ENCODE peak calls at places on chromosomes 5 and 9, in six cellular contexts. P is dorsolateral prefrontal cortex, S is epithelial cell of esophagus, F is endothelial cell, N is body of pancreas, B is progenitor cell of endocrine pancreas. E is an unnamed sample.

GRCh38 chr9:91196103-91196761 is 165.5 kb downstream of the AUH start:
- DNase-seq in P (no peak), S (no peak), F (no peak), N (no peak), B (no peak), E (no peak)

GRCh38 chr5:130773813-130774212 is 391.2 kb downstream of the HINT1 start:
- DNase-seq in F (no peak), N (no peak), B (no peak), S (peak), P (no peak), E (peak)

GRCh38 chr9:98819231-98819630 is 11.8 kb downstream of the GALNT12 start:
- DNase-seq in B (no peak), P (no peak), S (no peak), F (no peak), N (no peak), E (no peak)

GRCh38 chr9:92598382-92598781 is 62.6 kb upstream of the ECM2 start:
- DNase-seq in N (no peak), S (no peak), P (no peak), F (no peak), B (no peak), E (no peak)

GRCh38 chr9:134689320-134690181 is 47.9 kb downstream of the COL5A1 start:
- DNase-seq in N (peak), S (no peak), F (peak), P (peak), B (peak), E (peak)

GRCh38 chr5:41413067-41413466 is 97.3 kb downstream of the PLCXD3 start:
- DNase-seq in N (no peak), S (no peak), P (no peak), B (no peak), F (no peak), E (no peak)

GRCh38 chr5:151953833-151954232 is 29.2 kb upstream of the GLRA1 start:
- DNase-seq in P (no peak), B (no peak), F (no peak), S (no peak), N (no peak), E (no peak)

GRCh38 chr9:136057236-136058151 is 37.6 kb downstream of the NACC2 start:
- DNase-seq in B (no peak), S (no peak), N (no peak), F (no peak), P (no peak), E (no peak)

GRCh38 chr9:134852906-134853654 is 27.5 kb upstream of the FCN2 start:
- DNase-seq in P (no peak), B (no peak), S (no peak), F (no peak), N (peak), E (no peak)

GRCh38 chr9:135088348-135088978 is 995 bp downstream of the OLFM1 start:
- DNase-seq in B (no peak), N (no peak), S (no peak), F (no peak), P (no peak), E (no peak)

GRCh38 chr5:145904743-145905142 is 31.6 kb upstream of the SH3RF2 start:
- DNase-seq in P (no peak), F (no peak), B (no peak), S (no peak), N (no peak), E (no peak)

GRCh38 chr5:145906401-145906800 is 30.0 kb upstream of the SH3RF2 start:
- DNase-seq in S (no peak), P (no peak), N (no peak), F (no peak), B (no peak), E (no peak)

GRCh38 chr5:145903862-145904261 is 31.0 kb upstream of the GRXCR2 start:
- DNase-seq in F (no peak), P (no peak), B (no peak), S (peak), N (no peak), E (peak)

GRCh38 chr5:145902421-145902820 is 29.6 kb upstream of the GRXCR2 start:
- DNase-seq in N (no peak), S (no peak), B (no peak), F (no peak), P (no peak), E (no peak)

GRCh38 chr5:145903113-145903512 is 30.3 kb upstream of the GRXCR2 start:
- DNase-seq in S (no peak), F (no peak), B (no peak), P (no peak), N (no peak), E (no peak)
- TF ChIP-seq CTCF in S (peak), F (peak), B (peak), P (no peak), N (peak), E (peak)

DNA sequence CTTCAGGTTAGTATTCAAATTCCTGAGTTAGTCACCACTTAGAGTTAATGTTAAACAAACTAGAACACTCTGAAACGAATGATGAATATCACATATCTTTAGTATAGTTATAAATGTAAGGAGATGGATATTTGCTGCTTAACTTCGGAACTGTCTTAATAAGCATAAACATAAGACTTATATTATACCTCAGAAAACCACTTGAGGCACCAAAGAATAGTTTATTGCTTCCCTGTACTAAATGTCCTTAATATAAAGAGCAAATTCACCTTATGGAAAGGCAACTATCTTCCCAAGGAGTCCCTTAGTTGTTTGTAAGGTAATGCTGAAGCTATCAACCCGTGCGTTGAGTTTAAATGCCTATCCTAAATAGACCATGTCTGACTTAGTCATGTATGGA is 300.0 kb upstream of the ADAMTSL1 start:
- DNase-seq in S (no peak), P (no peak), F (no peak), N (no peak), B (no peak), E (no peak)
- TF ChIP-seq CTCF in S (no peak), P (no peak), F (no peak), N (no peak), B (no peak), E (no peak)

GRCh38 chr5:126777257-126777973 is 479 bp downstream of the LMNB1 start:
- DNase-seq in P (peak), N (peak), S (peak), B (peak), F (peak), E (peak)
- TF ChIP-seq CTCF in P (no peak), N (peak), S (no peak), B (peak), F (no peak), E (no peak)

DNA sequence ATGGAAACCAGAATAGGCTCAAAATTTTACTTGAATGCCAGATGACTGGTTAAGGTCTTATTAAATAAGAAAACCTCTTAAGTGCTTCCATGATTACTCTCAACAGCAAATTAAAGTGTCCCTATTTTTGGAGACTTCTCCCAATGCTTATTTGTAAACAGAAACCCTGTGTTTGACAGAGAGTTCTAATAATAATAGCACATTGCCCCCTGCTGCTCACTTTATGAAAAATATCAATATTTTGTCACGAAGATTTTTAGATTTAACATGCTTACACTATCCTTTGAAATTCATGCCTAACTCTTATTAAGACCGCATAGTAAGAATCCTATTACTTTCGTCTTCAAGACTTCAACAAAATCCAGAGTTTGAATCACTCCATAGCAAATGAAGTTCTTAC is 75.4 kb upstream of the PRRC1 start:
- DNase-seq in F (no peak), N (no peak), P (no peak), B (no peak), S (peak), E (peak)
- TF ChIP-seq CTCF in F (peak), N (peak), P (peak), B (peak), S (no peak), E (peak)

DNA sequence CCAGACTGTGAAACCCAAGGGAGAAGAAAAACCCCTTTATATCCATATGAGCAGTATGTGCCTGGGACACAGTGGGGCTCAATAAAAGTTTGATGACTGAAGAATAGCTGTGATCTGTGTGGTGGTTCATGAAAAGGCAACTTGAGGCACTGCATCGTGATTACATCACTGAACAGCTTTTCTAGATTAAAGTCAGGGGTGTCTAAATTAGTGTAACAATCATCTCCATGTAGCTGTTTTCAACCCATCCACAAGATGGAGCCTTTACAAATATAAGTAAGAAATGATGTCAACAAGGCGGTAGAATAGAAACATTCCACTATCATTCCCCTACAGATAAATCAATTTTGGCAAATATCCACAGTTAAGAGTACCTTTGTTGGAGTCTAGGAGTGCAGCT is 55.5 kb downstream of the PRRC1 start:
- DNase-seq in N (no peak), B (no peak), P (no peak), S (peak), F (no peak), E (peak)
- TF ChIP-seq CTCF in N (no peak), B (peak), P (no peak), S (peak), F (peak), E (peak)

DNA sequence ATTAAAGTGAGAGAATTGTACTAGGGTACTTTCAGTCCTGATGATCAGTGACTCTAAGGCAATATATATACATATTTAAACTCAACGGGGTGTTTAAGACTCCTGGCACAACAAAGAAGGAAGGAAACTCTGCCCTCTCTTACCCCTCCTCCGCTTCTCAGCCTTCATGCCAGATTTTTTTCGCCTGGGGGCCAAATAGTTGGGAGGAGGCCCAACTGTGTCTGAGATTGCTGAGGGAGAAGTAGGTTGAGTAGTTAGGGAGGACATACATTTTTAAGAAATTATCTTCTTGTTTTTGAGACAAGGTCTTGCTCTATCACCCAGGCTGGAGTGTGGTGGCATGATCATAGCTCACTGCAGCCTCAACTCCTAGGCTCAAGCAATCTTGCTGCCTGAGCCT is 127.7 kb upstream of the SHB start:
- DNase-seq in N (no peak), S (peak), F (no peak), B (no peak), P (no peak), E (peak)
- TF ChIP-seq CTCF in N (no peak), S (no peak), F (no peak), B (no peak), P (no peak), E (no peak)

GRCh38 chr9:108478431-108478837 is 377.4 kb downstream of the ACTL7B start:
- DNase-seq in P (peak), B (no peak), S (peak), N (no peak), F (no peak), E (peak)
- TF ChIP-seq CTCF in P (no peak), B (no peak), S (peak), N (no peak), F (no peak), E (no peak)

GRCh38 chr9:128103589-128103962 is 24.0 kb downstream of the PTGES2 start:
- DNase-seq in S (no peak), B (no peak), P (no peak), N (peak), F (no peak), E (no peak)
- TF ChIP-seq CTCF in S (peak), B (peak), P (no peak), N (peak), F (no peak), E (peak)

GRCh38 chr5:35600591-35600990 is 17.1 kb upstream of the SPEF2 start:
- DNase-seq in N (no peak), S (no peak), B (no peak), F (no peak), P (no peak), E (no peak)

GRCh38 chr5:35593338-35593737 is 24.3 kb upstream of the SPEF2 start:
- DNase-seq in S (no peak), P (no peak), N (no peak), F (no peak), B (no peak), E (no peak)

DNA sequence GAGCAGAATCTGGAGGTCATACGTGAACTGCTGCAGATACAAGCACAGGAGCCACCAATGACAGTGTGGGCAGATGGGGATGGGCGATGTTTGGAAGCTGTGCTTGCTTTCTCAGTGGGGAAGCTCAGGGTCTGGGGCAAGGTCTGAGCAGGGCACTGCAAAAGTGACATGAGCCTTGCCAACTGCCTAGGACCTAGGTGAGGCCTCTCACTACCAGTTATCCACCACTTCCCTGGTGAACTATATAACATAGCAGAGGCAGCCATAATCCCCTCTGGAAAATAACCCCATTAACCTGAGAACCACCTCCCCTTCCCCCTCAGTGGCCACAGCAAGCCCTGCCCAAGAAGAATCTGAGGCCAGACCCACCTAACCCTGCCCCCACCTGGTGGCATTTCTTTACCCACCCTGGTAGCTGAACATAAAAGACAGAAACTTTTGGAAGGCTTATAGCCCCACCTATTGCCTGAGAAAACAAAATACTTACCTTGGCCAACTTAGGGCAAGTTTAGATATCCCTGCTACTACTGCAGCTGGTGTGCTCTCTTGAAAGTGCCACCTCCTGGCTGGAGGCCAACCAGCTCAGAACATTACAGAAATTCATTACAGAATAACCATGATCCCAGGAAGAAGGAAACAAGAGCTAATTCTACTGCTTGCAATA is 18.8 kb upstream of the SPEF2 start:
- DNase-seq in N (peak), P (no peak), F (no peak), B (no peak), S (peak), E (peak)
- TF ChIP-seq CTCF in N (peak), P (no peak), F (no peak), B (peak), S (no peak), E (peak)

DNA sequence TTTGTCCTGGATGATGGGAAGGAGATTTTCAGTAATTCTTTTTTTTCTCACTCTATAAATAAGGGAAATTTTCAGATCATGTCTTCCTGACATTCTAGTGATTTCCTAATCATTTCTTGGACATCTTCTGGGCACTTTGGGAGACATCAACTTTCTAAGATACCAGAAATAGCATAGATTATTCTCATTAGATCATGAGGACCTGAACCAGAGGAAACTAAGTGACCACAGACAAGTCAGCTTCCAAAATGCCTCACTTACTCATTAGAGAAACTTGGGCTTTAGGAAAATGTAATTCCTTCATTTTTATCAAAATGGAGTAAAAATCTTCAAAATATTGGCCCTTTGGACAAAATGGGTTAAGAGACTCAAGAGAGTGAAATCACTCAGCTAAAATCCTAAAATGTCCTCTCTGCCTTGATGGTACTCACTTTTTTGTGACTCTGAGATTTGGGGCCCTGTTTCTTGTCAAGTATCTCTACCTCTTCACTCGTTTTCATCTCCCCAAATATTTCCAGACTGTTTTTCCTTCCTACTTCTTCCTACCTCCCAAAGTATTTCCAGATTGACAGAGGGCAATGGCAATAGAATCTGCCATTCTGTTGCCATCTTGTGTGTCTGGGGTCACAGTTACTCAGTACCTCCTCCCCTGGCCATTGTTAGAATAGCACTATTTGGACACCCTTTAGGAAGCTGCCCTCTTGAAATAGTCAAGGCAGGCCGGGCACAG is 194.5 kb downstream of the NR3C1 start:
- DNase-seq in S (no peak), P (no peak), B (no peak), F (no peak), N (no peak), E (no peak)
- TF ChIP-seq CTCF in S (peak), P (no peak), B (no peak), F (peak), N (no peak), E (peak)

E was measured in MCF 10A.